ENCODE peak calls at places on chromosomes 7 and 10, in eight cellular contexts. One of them, this sample, is unnamed.
A peak's percentile ranks its signal among the peaks of the same experiment; 100 is the strongest.

GRCh38 chr7:43038229-43038628 is 74.2 kb upstream of the HECW1 start:
- DNase-seq in activated CD4-positive, alpha-beta T cell treated with anti-CD3 and anti-CD28 coated beads for 24 hours: no peak
- DNase-seq in type B pancreatic cell: no peak
- DNase-seq in progenitor cell of endocrine pancreas: no peak
- DNase-seq in stomach: no peak
- DNase-seq in activated naive CD8-positive, alpha-beta T cell treated with anti-CD3 and anti-CD28 coated beads, Interleukin-2, amount 50 U/mL, for 24 hours: no peak
- DNase-seq in activated T-cell treated with anti-CD3 and anti-CD28 coated beads, Interleukin-2, amount 50 U/mL, for 1 hour: no peak
- DNase-seq in HFFc6: peak; percentile 75
- DNase-seq in this sample: no peak

GRCh38 chr10:34866848-34867247 is 51.8 kb upstream of the PARD3 start:
- DNase-seq in activated CD4-positive, alpha-beta T cell treated with anti-CD3 and anti-CD28 coated beads for 24 hours: no peak
- DNase-seq in type B pancreatic cell: no peak
- DNase-seq in progenitor cell of endocrine pancreas: no peak
- DNase-seq in stomach: no peak
- DNase-seq in activated naive CD8-positive, alpha-beta T cell treated with anti-CD3 and anti-CD28 coated beads, Interleukin-2, amount 50 U/mL, for 24 hours: no peak
- DNase-seq in activated T-cell treated with anti-CD3 and anti-CD28 coated beads, Interleukin-2, amount 50 U/mL, for 1 hour: no peak
- DNase-seq in HFFc6: no peak
- DNase-seq in this sample: no peak

GRCh38 chr10:72276013-72276387 is 2.3 kb downstream of the DDIT4 start:
- DNase-seq in activated CD4-positive, alpha-beta T cell treated with anti-CD3 and anti-CD28 coated beads for 24 hours: no peak
- DNase-seq in type B pancreatic cell: no peak
- DNase-seq in progenitor cell of endocrine pancreas: no peak
- DNase-seq in stomach: peak; percentile 81
- DNase-seq in activated naive CD8-positive, alpha-beta T cell treated with anti-CD3 and anti-CD28 coated beads, Interleukin-2, amount 50 U/mL, for 24 hours: peak; percentile 59
- DNase-seq in activated T-cell treated with anti-CD3 and anti-CD28 coated beads, Interleukin-2, amount 50 U/mL, for 1 hour: peak; percentile 59
- DNase-seq in HFFc6: no peak
- DNase-seq in this sample: peak; percentile 93

GRCh38 chr7:23026164-23026563 is 12.2 kb upstream of the HYCC1 start:
- DNase-seq in activated CD4-positive, alpha-beta T cell treated with anti-CD3 and anti-CD28 coated beads for 24 hours: no peak
- DNase-seq in type B pancreatic cell: no peak
- DNase-seq in progenitor cell of endocrine pancreas: no peak
- DNase-seq in stomach: no peak
- DNase-seq in activated naive CD8-positive, alpha-beta T cell treated with anti-CD3 and anti-CD28 coated beads, Interleukin-2, amount 50 U/mL, for 24 hours: no peak
- DNase-seq in activated T-cell treated with anti-CD3 and anti-CD28 coated beads, Interleukin-2, amount 50 U/mL, for 1 hour: no peak
- DNase-seq in HFFc6: no peak
- DNase-seq in this sample: no peak

GRCh38 chr10:119104653-119105024 is 726 bp downstream of the DENND10 start:
- DNase-seq in activated CD4-positive, alpha-beta T cell treated with anti-CD3 and anti-CD28 coated beads for 24 hours: no peak
- DNase-seq in type B pancreatic cell: peak; percentile 68
- DNase-seq in progenitor cell of endocrine pancreas: peak; percentile 18
- DNase-seq in stomach: no peak
- DNase-seq in activated naive CD8-positive, alpha-beta T cell treated with anti-CD3 and anti-CD28 coated beads, Interleukin-2, amount 50 U/mL, for 24 hours: peak; percentile 11
- DNase-seq in activated T-cell treated with anti-CD3 and anti-CD28 coated beads, Interleukin-2, amount 50 U/mL, for 1 hour: no peak
- DNase-seq in HFFc6: no peak
- DNase-seq in this sample: no peak

GRCh38 chr7:158609313-158609974 is 21.8 kb upstream of the PTPRN2 start:
- DNase-seq in activated CD4-positive, alpha-beta T cell treated with anti-CD3 and anti-CD28 coated beads for 24 hours: no peak
- DNase-seq in type B pancreatic cell: no peak
- DNase-seq in progenitor cell of endocrine pancreas: no peak
- DNase-seq in stomach: no peak
- DNase-seq in activated naive CD8-positive, alpha-beta T cell treated with anti-CD3 and anti-CD28 coated beads, Interleukin-2, amount 50 U/mL, for 24 hours: no peak
- DNase-seq in activated T-cell treated with anti-CD3 and anti-CD28 coated beads, Interleukin-2, amount 50 U/mL, for 1 hour: no peak
- DNase-seq in HFFc6: no peak
- DNase-seq in this sample: no peak

GRCh38 chr10:122164815-122165491 is 106.1 kb upstream of the BTBD16 start:
- DNase-seq in activated CD4-positive, alpha-beta T cell treated with anti-CD3 and anti-CD28 coated beads for 24 hours: no peak
- DNase-seq in type B pancreatic cell: no peak
- DNase-seq in progenitor cell of endocrine pancreas: no peak
- DNase-seq in stomach: peak; percentile 60
- DNase-seq in activated naive CD8-positive, alpha-beta T cell treated with anti-CD3 and anti-CD28 coated beads, Interleukin-2, amount 50 U/mL, for 24 hours: no peak
- DNase-seq in activated T-cell treated with anti-CD3 and anti-CD28 coated beads, Interleukin-2, amount 50 U/mL, for 1 hour: no peak
- DNase-seq in HFFc6: no peak
- DNase-seq in this sample: no peak

GRCh38 chr10:60731134-60731883 is 47.0 kb upstream of the CDK1 start:
- DNase-seq in activated CD4-positive, alpha-beta T cell treated with anti-CD3 and anti-CD28 coated beads for 24 hours: no peak
- DNase-seq in type B pancreatic cell: no peak
- DNase-seq in progenitor cell of endocrine pancreas: no peak
- DNase-seq in stomach: no peak
- DNase-seq in activated naive CD8-positive, alpha-beta T cell treated with anti-CD3 and anti-CD28 coated beads, Interleukin-2, amount 50 U/mL, for 24 hours: no peak
- DNase-seq in activated T-cell treated with anti-CD3 and anti-CD28 coated beads, Interleukin-2, amount 50 U/mL, for 1 hour: peak; percentile 27
- DNase-seq in HFFc6: no peak
- DNase-seq in this sample: peak; percentile 20

GRCh38 chr10:69318997-69319727 is 40.9 kb downstream of the HK1 start:
- DNase-seq in activated CD4-positive, alpha-beta T cell treated with anti-CD3 and anti-CD28 coated beads for 24 hours: peak; percentile 67
- DNase-seq in type B pancreatic cell: peak; percentile 73
- DNase-seq in progenitor cell of endocrine pancreas: no peak
- DNase-seq in stomach: peak; percentile 84
- DNase-seq in activated naive CD8-positive, alpha-beta T cell treated with anti-CD3 and anti-CD28 coated beads, Interleukin-2, amount 50 U/mL, for 24 hours: peak; percentile 78
- DNase-seq in activated T-cell treated with anti-CD3 and anti-CD28 coated beads, Interleukin-2, amount 50 U/mL, for 1 hour: peak; percentile 82
- DNase-seq in HFFc6: peak; percentile 72
- DNase-seq in this sample: peak; percentile 86

GRCh38 chr10:11204355-11204879 is 186.7 kb downstream of the CELF2 start:
- DNase-seq in activated CD4-positive, alpha-beta T cell treated with anti-CD3 and anti-CD28 coated beads for 24 hours: no peak
- DNase-seq in type B pancreatic cell: no peak
- DNase-seq in progenitor cell of endocrine pancreas: no peak
- DNase-seq in stomach: no peak
- DNase-seq in activated naive CD8-positive, alpha-beta T cell treated with anti-CD3 and anti-CD28 coated beads, Interleukin-2, amount 50 U/mL, for 24 hours: no peak
- DNase-seq in activated T-cell treated with anti-CD3 and anti-CD28 coated beads, Interleukin-2, amount 50 U/mL, for 1 hour: no peak
- DNase-seq in HFFc6: no peak
- DNase-seq in this sample: no peak

GRCh38 chr10:113140612-113141011 is 190.6 kb downstream of the TCF7L2 start:
- DNase-seq in activated CD4-positive, alpha-beta T cell treated with anti-CD3 and anti-CD28 coated beads for 24 hours: no peak
- DNase-seq in type B pancreatic cell: no peak
- DNase-seq in progenitor cell of endocrine pancreas: no peak
- DNase-seq in stomach: no peak
- DNase-seq in activated naive CD8-positive, alpha-beta T cell treated with anti-CD3 and anti-CD28 coated beads, Interleukin-2, amount 50 U/mL, for 24 hours: no peak
- DNase-seq in activated T-cell treated with anti-CD3 and anti-CD28 coated beads, Interleukin-2, amount 50 U/mL, for 1 hour: no peak
- DNase-seq in HFFc6: no peak
- DNase-seq in this sample: no peak

GRCh38 chr7:87328281-87328680 is 17.2 kb upstream of the CROT start:
- DNase-seq in activated CD4-positive, alpha-beta T cell treated with anti-CD3 and anti-CD28 coated beads for 24 hours: no peak
- DNase-seq in type B pancreatic cell: no peak
- DNase-seq in progenitor cell of endocrine pancreas: no peak
- DNase-seq in stomach: no peak
- DNase-seq in activated naive CD8-positive, alpha-beta T cell treated with anti-CD3 and anti-CD28 coated beads, Interleukin-2, amount 50 U/mL, for 24 hours: no peak
- DNase-seq in activated T-cell treated with anti-CD3 and anti-CD28 coated beads, Interleukin-2, amount 50 U/mL, for 1 hour: no peak
- DNase-seq in HFFc6: no peak
- DNase-seq in this sample: no peak

GRCh38 chr10:126569513-126570447 is 100.7 kb downstream of the C10orf90 start:
- DNase-seq in activated CD4-positive, alpha-beta T cell treated with anti-CD3 and anti-CD28 coated beads for 24 hours: no peak
- DNase-seq in type B pancreatic cell: no peak
- DNase-seq in progenitor cell of endocrine pancreas: no peak
- DNase-seq in stomach: no peak
- DNase-seq in activated naive CD8-positive, alpha-beta T cell treated with anti-CD3 and anti-CD28 coated beads, Interleukin-2, amount 50 U/mL, for 24 hours: no peak
- DNase-seq in activated T-cell treated with anti-CD3 and anti-CD28 coated beads, Interleukin-2, amount 50 U/mL, for 1 hour: no peak
- DNase-seq in HFFc6: peak; percentile 76
- DNase-seq in this sample: no peak

GRCh38 chr10:132644544-132645530 is 107.2 kb downstream of the INPP5A start:
- DNase-seq in activated CD4-positive, alpha-beta T cell treated with anti-CD3 and anti-CD28 coated beads for 24 hours: no peak
- DNase-seq in type B pancreatic cell: no peak
- DNase-seq in progenitor cell of endocrine pancreas: no peak
- DNase-seq in stomach: no peak
- DNase-seq in activated naive CD8-positive, alpha-beta T cell treated with anti-CD3 and anti-CD28 coated beads, Interleukin-2, amount 50 U/mL, for 24 hours: no peak
- DNase-seq in activated T-cell treated with anti-CD3 and anti-CD28 coated beads, Interleukin-2, amount 50 U/mL, for 1 hour: no peak
- DNase-seq in HFFc6: no peak
- DNase-seq in this sample: no peak

GRCh38 chr10:132476146-132477065 is 61.2 kb upstream of the INPP5A start:
- DNase-seq in activated CD4-positive, alpha-beta T cell treated with anti-CD3 and anti-CD28 coated beads for 24 hours: no peak
- DNase-seq in type B pancreatic cell: no peak
- DNase-seq in progenitor cell of endocrine pancreas: no peak
- DNase-seq in stomach: no peak
- DNase-seq in activated naive CD8-positive, alpha-beta T cell treated with anti-CD3 and anti-CD28 coated beads, Interleukin-2, amount 50 U/mL, for 24 hours: no peak
- DNase-seq in activated T-cell treated with anti-CD3 and anti-CD28 coated beads, Interleukin-2, amount 50 U/mL, for 1 hour: no peak
- DNase-seq in HFFc6: no peak
- DNase-seq in this sample: no peak

GRCh38 chr7:5143935-5144903 is 45.8 kb upstream of the WIPI2 start:
- DNase-seq in activated CD4-positive, alpha-beta T cell treated with anti-CD3 and anti-CD28 coated beads for 24 hours: peak; percentile 52
- DNase-seq in type B pancreatic cell: no peak
- DNase-seq in progenitor cell of endocrine pancreas: no peak
- DNase-seq in stomach: peak; percentile 26
- DNase-seq in activated naive CD8-positive, alpha-beta T cell treated with anti-CD3 and anti-CD28 coated beads, Interleukin-2, amount 50 U/mL, for 24 hours: peak; percentile 58
- DNase-seq in activated T-cell treated with anti-CD3 and anti-CD28 coated beads, Interleukin-2, amount 50 U/mL, for 1 hour: peak; percentile 78
- DNase-seq in HFFc6: no peak
- DNase-seq in this sample: no peak

GRCh38 chr10:91925022-91925320 is 1.4 kb downstream of the BTAF1 start:
- DNase-seq in activated CD4-positive, alpha-beta T cell treated with anti-CD3 and anti-CD28 coated beads for 24 hours: no peak
- DNase-seq in type B pancreatic cell: no peak
- DNase-seq in progenitor cell of endocrine pancreas: no peak
- DNase-seq in stomach: no peak
- DNase-seq in activated naive CD8-positive, alpha-beta T cell treated with anti-CD3 and anti-CD28 coated beads, Interleukin-2, amount 50 U/mL, for 24 hours: no peak
- DNase-seq in activated T-cell treated with anti-CD3 and anti-CD28 coated beads, Interleukin-2, amount 50 U/mL, for 1 hour: no peak
- DNase-seq in HFFc6: no peak
- DNase-seq in this sample: no peak

GRCh38 chr7:4080954-4081353 is 601.1 kb upstream of the FOXK1 start:
- DNase-seq in activated CD4-positive, alpha-beta T cell treated with anti-CD3 and anti-CD28 coated beads for 24 hours: no peak
- DNase-seq in type B pancreatic cell: peak; percentile 43
- DNase-seq in progenitor cell of endocrine pancreas: no peak
- DNase-seq in stomach: peak; percentile 10
- DNase-seq in activated naive CD8-positive, alpha-beta T cell treated with anti-CD3 and anti-CD28 coated beads, Interleukin-2, amount 50 U/mL, for 24 hours: no peak
- DNase-seq in activated T-cell treated with anti-CD3 and anti-CD28 coated beads, Interleukin-2, amount 50 U/mL, for 1 hour: no peak
- DNase-seq in HFFc6: no peak
- DNase-seq in this sample: no peak

GRCh38 chr7:128174391-128174790 is 66.7 kb upstream of the LEP start:
- DNase-seq in activated CD4-positive, alpha-beta T cell treated with anti-CD3 and anti-CD28 coated beads for 24 hours: no peak
- DNase-seq in type B pancreatic cell: no peak
- DNase-seq in progenitor cell of endocrine pancreas: no peak
- DNase-seq in stomach: no peak
- DNase-seq in activated naive CD8-positive, alpha-beta T cell treated with anti-CD3 and anti-CD28 coated beads, Interleukin-2, amount 50 U/mL, for 24 hours: no peak
- DNase-seq in activated T-cell treated with anti-CD3 and anti-CD28 coated beads, Interleukin-2, amount 50 U/mL, for 1 hour: no peak
- DNase-seq in HFFc6: no peak
- DNase-seq in this sample: no peak

GRCh38 chr7:1495564-1496242 is 8.5 kb downstream of the INTS1 start:
- DNase-seq in activated CD4-positive, alpha-beta T cell treated with anti-CD3 and anti-CD28 coated beads for 24 hours: no peak
- DNase-seq in type B pancreatic cell: no peak
- DNase-seq in progenitor cell of endocrine pancreas: no peak
- DNase-seq in stomach: no peak
- DNase-seq in activated naive CD8-positive, alpha-beta T cell treated with anti-CD3 and anti-CD28 coated beads, Interleukin-2, amount 50 U/mL, for 24 hours: no peak
- DNase-seq in activated T-cell treated with anti-CD3 and anti-CD28 coated beads, Interleukin-2, amount 50 U/mL, for 1 hour: no peak
- DNase-seq in HFFc6: no peak
- DNase-seq in this sample: no peak

GRCh38 chr7:21086688-21087087 is 300.0 kb upstream of the SP8 start:
- DNase-seq in activated CD4-positive, alpha-beta T cell treated with anti-CD3 and anti-CD28 coated beads for 24 hours: no peak
- DNase-seq in type B pancreatic cell: no peak
- DNase-seq in progenitor cell of endocrine pancreas: no peak
- DNase-seq in stomach: peak; percentile 69
- DNase-seq in activated naive CD8-positive, alpha-beta T cell treated with anti-CD3 and anti-CD28 coated beads, Interleukin-2, amount 50 U/mL, for 24 hours: no peak
- DNase-seq in activated T-cell treated with anti-CD3 and anti-CD28 coated beads, Interleukin-2, amount 50 U/mL, for 1 hour: no peak
- DNase-seq in HFFc6: no peak
- DNase-seq in this sample: peak; percentile 78

GRCh38 chr7:22565315-22565811 is 65.4 kb upstream of the STEAP1B start:
- DNase-seq in activated CD4-positive, alpha-beta T cell treated with anti-CD3 and anti-CD28 coated beads for 24 hours: no peak
- DNase-seq in type B pancreatic cell: peak; percentile 49
- DNase-seq in progenitor cell of endocrine pancreas: no peak
- DNase-seq in stomach: no peak
- DNase-seq in activated naive CD8-positive, alpha-beta T cell treated with anti-CD3 and anti-CD28 coated beads, Interleukin-2, amount 50 U/mL, for 24 hours: no peak
- DNase-seq in activated T-cell treated with anti-CD3 and anti-CD28 coated beads, Interleukin-2, amount 50 U/mL, for 1 hour: no peak
- DNase-seq in HFFc6: peak; percentile 80
- DNase-seq in this sample: no peak

GRCh38 chr7:65746398-65746669 is 126.5 kb upstream of the VKORC1L1 start:
- DNase-seq in activated CD4-positive, alpha-beta T cell treated with anti-CD3 and anti-CD28 coated beads for 24 hours: no peak
- DNase-seq in type B pancreatic cell: no peak
- DNase-seq in progenitor cell of endocrine pancreas: no peak
- DNase-seq in stomach: no peak
- DNase-seq in activated naive CD8-positive, alpha-beta T cell treated with anti-CD3 and anti-CD28 coated beads, Interleukin-2, amount 50 U/mL, for 24 hours: no peak
- DNase-seq in activated T-cell treated with anti-CD3 and anti-CD28 coated beads, Interleukin-2, amount 50 U/mL, for 1 hour: no peak
- DNase-seq in HFFc6: peak; percentile 54
- DNase-seq in this sample: no peak

GRCh38 chr7:85070967-85071628 is 115.8 kb downstream of the SEMA3D start:
- DNase-seq in activated CD4-positive, alpha-beta T cell treated with anti-CD3 and anti-CD28 coated beads for 24 hours: no peak
- DNase-seq in type B pancreatic cell: no peak
- DNase-seq in progenitor cell of endocrine pancreas: no peak
- DNase-seq in stomach: no peak
- DNase-seq in activated naive CD8-positive, alpha-beta T cell treated with anti-CD3 and anti-CD28 coated beads, Interleukin-2, amount 50 U/mL, for 24 hours: no peak
- DNase-seq in activated T-cell treated with anti-CD3 and anti-CD28 coated beads, Interleukin-2, amount 50 U/mL, for 1 hour: no peak
- DNase-seq in HFFc6: peak; percentile 29
- DNase-seq in this sample: no peak

GRCh38 chr10:132336064-132336746 is 4.2 kb downstream of the LRRC27 start:
- DNase-seq in activated CD4-positive, alpha-beta T cell treated with anti-CD3 and anti-CD28 coated beads for 24 hours: no peak
- DNase-seq in type B pancreatic cell: no peak
- DNase-seq in progenitor cell of endocrine pancreas: no peak
- DNase-seq in stomach: no peak
- DNase-seq in activated naive CD8-positive, alpha-beta T cell treated with anti-CD3 and anti-CD28 coated beads, Interleukin-2, amount 50 U/mL, for 24 hours: no peak
- DNase-seq in activated T-cell treated with anti-CD3 and anti-CD28 coated beads, Interleukin-2, amount 50 U/mL, for 1 hour: no peak
- DNase-seq in HFFc6: no peak
- DNase-seq in this sample: no peak